ENCODE peak calls at places on chromosome 20, in ten cellular contexts. G is stimulated activated CD8-positive, alpha-beta memory T cell treated with anti-CD3 and anti-CD28 coated beads, Interleukin-7, amount 100 ng/mL, for 4 hours; H is GM20000; R is CD4-positive, alpha-beta T cell; K is iPS-NIHi11; N is hepatic stellate cell; T is ureter; O is activated T-cell treated with anti-CD3 and anti-CD28 coated beads for 1 hour; A is HS-5; M is activated CD8-positive, alpha-beta T cell treated with anti-CD3 and anti-CD28 coated beads for 36 hours. Y is an unnamed sample.

GRCh38 chr20:10352934-10353866 is 80.8 kb downstream of the MKKS start:
- DNase-seq in N (no peak), H (no peak), K (no peak), R (no peak), O (no peak), T (no peak), G (no peak), A (no peak), M (no peak), Y (no peak)

GRCh38 chr20:62143976-62144825 is 632 bp downstream of the SS18L1 start:
- DNase-seq in R (peak; percentile 15), T (peak; percentile 61), N (peak; percentile 82), A (no peak), G (peak; percentile 50), H (peak; percentile 84), O (peak; percentile 33), K (peak; percentile 72), M (peak; percentile 65), Y (no peak)

GRCh38 chr20:2102585-2103453 is 1.2 kb downstream of the STK35 start:
- DNase-seq in G (peak; percentile 78), O (peak; percentile 77), M (peak; percentile 85), N (peak; percentile 93), T (peak; percentile 89), K (peak; percentile 97), R (peak; percentile 79), A (no peak), H (peak; percentile 96), Y (peak; percentile 85)

GRCh38 chr20:5171074-5171789 is 44.4 kb downstream of the CDS2 start:
- DNase-seq in H (no peak), O (no peak), T (no peak), R (no peak), A (no peak), G (no peak), N (peak; percentile 67), M (no peak), K (no peak), Y (no peak)

GRCh38 chr20:11502051-11502450 is 415.6 kb upstream of the BTBD3 start:
- DNase-seq in T (no peak), R (no peak), A (no peak), M (no peak), O (no peak), H (no peak), G (no peak), N (no peak), K (no peak), Y (no peak)

GRCh38 chr20:20953738-20954657 is 152.2 kb downstream of the LINC00237 start:
- DNase-seq in M (no peak), R (no peak), A (no peak), H (no peak), G (no peak), K (no peak), O (no peak), T (no peak), N (no peak), Y (no peak)

GRCh38 chr20:43389839-43390626 is 67.7 kb upstream of the SRSF6 start:
- DNase-seq in M (peak; percentile 20), T (no peak), O (no peak), G (no peak), H (no peak), A (no peak), N (no peak), R (no peak), K (peak; percentile 78), Y (no peak)

GRCh38 chr20:57801046-57801445 is 91.2 kb upstream of the PMEPA1 start:
- DNase-seq in M (no peak), T (no peak), K (no peak), R (no peak), H (no peak), O (no peak), A (no peak), N (no peak), G (no peak), Y (no peak)

GRCh38 chr20:32992015-32992641 is 12.1 kb downstream of the SUN5 start:
- DNase-seq in O (no peak), G (no peak), M (no peak), A (no peak), K (no peak), H (no peak), R (no peak), T (no peak), N (no peak), Y (no peak)

GRCh38 chr20:61684583-61685235 is 381.0 kb downstream of the TAF4 start:
- DNase-seq in M (no peak), H (no peak), A (no peak), O (no peak), R (no peak), G (no peak), T (no peak), N (no peak), K (no peak), Y (no peak)

GRCh38 chr20:48210111-48211029 is 425.1 kb upstream of the SULF2 start:
- DNase-seq in N (no peak), K (no peak), A (no peak), T (no peak), R (no peak), O (no peak), H (no peak), G (no peak), M (no peak), Y (no peak)

GRCh38 chr20:4961746-4962145 is 39.6 kb downstream of the SLC23A2 start:
- DNase-seq in R (no peak), H (no peak), N (no peak), A (no peak), O (no peak), G (no peak), T (no peak), M (peak; percentile 57), K (no peak), Y (peak; percentile 60)

GRCh38 chr20:64106981-64107735 is at the start of gene NPBWR2:
- DNase-seq in K (peak; percentile 76), N (no peak), A (no peak), O (no peak), G (no peak), R (no peak), M (peak; percentile 63), H (peak; percentile 71), T (peak; percentile 38), Y (peak; percentile 34)

GRCh38 chr20:46963758-46964181 is 69.1 kb downstream of the EYA2 start:
- DNase-seq in N (no peak), H (no peak), G (no peak), K (no peak), T (no peak), M (no peak), R (no peak), A (no peak), O (no peak), Y (no peak)

GRCh38 chr20:11929947-11930346 is 12.3 kb downstream of the BTBD3 start:
- DNase-seq in M (no peak), R (no peak), K (no peak), T (no peak), G (no peak), N (no peak), O (no peak), A (no peak), H (no peak), Y (no peak)

GRCh38 chr20:36929290-36929689 is 22.2 kb downstream of the SAMHD1 start:
- DNase-seq in T (no peak), R (no peak), H (no peak), A (no peak), N (no peak), K (no peak), M (no peak), G (no peak), O (no peak), Y (no peak)

GRCh38 chr20:63167026-63167917 is 48.7 kb downstream of the YTHDF1 start:
- DNase-seq in M (no peak), O (no peak), G (no peak), K (peak; percentile 73), N (no peak), R (no peak), T (no peak), H (peak; percentile 84), A (no peak), Y (no peak)

GRCh38 chr20:49724637-49725606 is 11.2 kb upstream of the B4GALT5 start:
- DNase-seq in A (no peak), O (no peak), T (peak; percentile 55), G (no peak), K (peak; percentile 34), N (no peak), M (peak; percentile 16), R (no peak), H (no peak), Y (peak; percentile 69)

Y was measured in CD14-positive monocyte.